ENCODE peak calls at places on chromosomes 5 and 9, in eight cellular contexts. One of them, this sample, is unnamed.

GRCh38 chr9:130741831-130742449 is 48.4 kb downstream of the EXOSC2 start:
- DNase-seq in neural progenitor cell: no peak
- DNase-seq in mammary epithelial cell: peak; percentile 69
- DNase-seq in MM.1S: no peak
- DNase-seq in fibroblast of lung: peak; percentile 47
- DNase-seq in tibial nerve: no peak
- DNase-seq in pancreas: no peak
- DNase-seq in CD8-positive, alpha-beta T cell: no peak
- DNase-seq in this sample: no peak

GRCh38 chr9:114899461-114899860 is 30.9 kb downstream of the TNFSF8 start:
- DNase-seq in MM.1S: no peak
- DNase-seq in fibroblast of lung: no peak
- DNase-seq in pancreas: no peak
- DNase-seq in tibial nerve: no peak
- DNase-seq in CD8-positive, alpha-beta T cell: no peak
- DNase-seq in mammary epithelial cell: no peak
- DNase-seq in neural progenitor cell: no peak
- DNase-seq in this sample: no peak

GRCh38 chr5:159010611-159011497 is 88.9 kb downstream of the EBF1 start:
- DNase-seq in mammary epithelial cell: no peak
- DNase-seq in pancreas: no peak
- DNase-seq in MM.1S: peak; percentile 49
- DNase-seq in CD8-positive, alpha-beta T cell: no peak
- DNase-seq in fibroblast of lung: peak; percentile 43
- DNase-seq in neural progenitor cell: no peak
- DNase-seq in tibial nerve: no peak
- DNase-seq in this sample: no peak

GRCh38 chr5:85476617-85477016 is 1091.9 kb upstream of the EDIL3 start:
- DNase-seq in MM.1S: no peak
- DNase-seq in pancreas: no peak
- DNase-seq in neural progenitor cell: no peak
- DNase-seq in tibial nerve: no peak
- DNase-seq in mammary epithelial cell: no peak
- DNase-seq in fibroblast of lung: no peak
- DNase-seq in CD8-positive, alpha-beta T cell: no peak
- DNase-seq in this sample: no peak

GRCh38 chr5:170482511-170482910 is 21.3 kb upstream of the KCNIP1 start:
- DNase-seq in CD8-positive, alpha-beta T cell: no peak
- DNase-seq in tibial nerve: no peak
- DNase-seq in fibroblast of lung: no peak
- DNase-seq in neural progenitor cell: no peak
- DNase-seq in MM.1S: no peak
- DNase-seq in mammary epithelial cell: no peak
- DNase-seq in pancreas: no peak
- DNase-seq in this sample: no peak

GRCh38 chr9:137317021-137317978 is 15.2 kb upstream of the NRARP start:
- DNase-seq in fibroblast of lung: no peak
- DNase-seq in pancreas: peak; percentile 28
- DNase-seq in neural progenitor cell: peak; percentile 9
- DNase-seq in MM.1S: no peak
- DNase-seq in CD8-positive, alpha-beta T cell: no peak
- DNase-seq in mammary epithelial cell: no peak
- DNase-seq in tibial nerve: no peak
- DNase-seq in this sample: no peak

GRCh38 chr9:70789086-70789485 is 332.3 kb downstream of the TRPM3 start:
- DNase-seq in fibroblast of lung: no peak
- DNase-seq in MM.1S: no peak
- DNase-seq in CD8-positive, alpha-beta T cell: no peak
- DNase-seq in tibial nerve: no peak
- DNase-seq in neural progenitor cell: no peak
- DNase-seq in mammary epithelial cell: no peak
- DNase-seq in pancreas: no peak
- DNase-seq in this sample: no peak

GRCh38 chr5:35159370-35159742 is 70.9 kb downstream of the PRLR start:
- DNase-seq in fibroblast of lung: peak; percentile 4
- DNase-seq in tibial nerve: no peak
- DNase-seq in mammary epithelial cell: no peak
- DNase-seq in pancreas: peak; percentile 38
- DNase-seq in MM.1S: no peak
- DNase-seq in neural progenitor cell: peak; percentile 19
- DNase-seq in CD8-positive, alpha-beta T cell: no peak
- DNase-seq in this sample: no peak

GRCh38 chr9:95143591-95144561 is 173.6 kb downstream of the FANCC start:
- DNase-seq in mammary epithelial cell: no peak
- DNase-seq in MM.1S: no peak
- DNase-seq in pancreas: peak; percentile 47
- DNase-seq in neural progenitor cell: no peak
- DNase-seq in fibroblast of lung: peak; percentile 100
- DNase-seq in tibial nerve: peak; percentile 98
- DNase-seq in CD8-positive, alpha-beta T cell: no peak
- DNase-seq in this sample: peak; percentile 95

GRCh38 chr5:151158287-151158661 is 695 bp upstream of the ANXA6 start:
- DNase-seq in mammary epithelial cell: no peak
- DNase-seq in MM.1S: no peak
- DNase-seq in neural progenitor cell: peak; percentile 28
- DNase-seq in CD8-positive, alpha-beta T cell: no peak
- DNase-seq in tibial nerve: no peak
- DNase-seq in pancreas: no peak
- DNase-seq in fibroblast of lung: no peak
- DNase-seq in this sample: peak; percentile 46

GRCh38 chr5:81232449-81233079 is 558 bp upstream of the CKMT2 start:
- DNase-seq in CD8-positive, alpha-beta T cell: no peak
- DNase-seq in fibroblast of lung: peak; percentile 65
- DNase-seq in MM.1S: no peak
- DNase-seq in mammary epithelial cell: no peak
- DNase-seq in tibial nerve: peak; percentile 24
- DNase-seq in pancreas: peak; percentile 26
- DNase-seq in neural progenitor cell: no peak
- DNase-seq in this sample: peak; percentile 66

GRCh38 chr9:82531795-82532194 is 531.1 kb downstream of the RASEF start:
- DNase-seq in MM.1S: no peak
- DNase-seq in pancreas: no peak
- DNase-seq in CD8-positive, alpha-beta T cell: no peak
- DNase-seq in mammary epithelial cell: peak; percentile 2
- DNase-seq in neural progenitor cell: no peak
- DNase-seq in fibroblast of lung: no peak
- DNase-seq in tibial nerve: no peak
- DNase-seq in this sample: no peak

GRCh38 chr5:23446436-23446835 is 61.0 kb upstream of the PRDM9 start:
- DNase-seq in pancreas: no peak
- DNase-seq in neural progenitor cell: no peak
- DNase-seq in fibroblast of lung: peak; percentile 89
- DNase-seq in mammary epithelial cell: no peak
- DNase-seq in CD8-positive, alpha-beta T cell: no peak
- DNase-seq in MM.1S: no peak
- DNase-seq in tibial nerve: no peak
- DNase-seq in this sample: no peak

GRCh38 chr5:41067714-41068113 is 3.4 kb downstream of the MROH2B start:
- DNase-seq in pancreas: no peak
- DNase-seq in mammary epithelial cell: no peak
- DNase-seq in MM.1S: no peak
- DNase-seq in tibial nerve: no peak
- DNase-seq in neural progenitor cell: no peak
- DNase-seq in fibroblast of lung: no peak
- DNase-seq in CD8-positive, alpha-beta T cell: no peak
- DNase-seq in this sample: no peak

GRCh38 chr5:50968296-50969206 is 302.1 kb downstream of the PARP8 start:
- DNase-seq in mammary epithelial cell: no peak
- DNase-seq in fibroblast of lung: no peak
- DNase-seq in MM.1S: no peak
- DNase-seq in CD8-positive, alpha-beta T cell: no peak
- DNase-seq in tibial nerve: no peak
- DNase-seq in neural progenitor cell: peak; percentile 92
- DNase-seq in pancreas: no peak
- DNase-seq in this sample: no peak

GRCh38 chr9:72362118-72362531 is 2.9 kb downstream of the ZFAND5 start:
- DNase-seq in pancreas: no peak
- DNase-seq in CD8-positive, alpha-beta T cell: no peak
- DNase-seq in MM.1S: no peak
- DNase-seq in fibroblast of lung: peak; percentile 76
- DNase-seq in mammary epithelial cell: peak; percentile 19
- DNase-seq in neural progenitor cell: no peak
- DNase-seq in tibial nerve: no peak
- DNase-seq in this sample: no peak

GRCh38 chr9:4333231-4333740 is 33.4 kb upstream of the GLIS3 start:
- DNase-seq in mammary epithelial cell: no peak
- DNase-seq in pancreas: no peak
- DNase-seq in tibial nerve: no peak
- DNase-seq in neural progenitor cell: no peak
- DNase-seq in MM.1S: no peak
- DNase-seq in CD8-positive, alpha-beta T cell: no peak
- DNase-seq in fibroblast of lung: peak; percentile 40
- DNase-seq in this sample: no peak

GRCh38 chr9:4328723-4329122 is 28.9 kb upstream of the GLIS3 start:
- DNase-seq in MM.1S: no peak
- DNase-seq in fibroblast of lung: no peak
- DNase-seq in pancreas: no peak
- DNase-seq in CD8-positive, alpha-beta T cell: no peak
- DNase-seq in neural progenitor cell: no peak
- DNase-seq in mammary epithelial cell: peak; percentile 45
- DNase-seq in tibial nerve: no peak
- DNase-seq in this sample: no peak

GRCh38 chr9:4324513-4324912 is 24.6 kb upstream of the GLIS3 start:
- DNase-seq in tibial nerve: no peak
- DNase-seq in CD8-positive, alpha-beta T cell: no peak
- DNase-seq in neural progenitor cell: no peak
- DNase-seq in MM.1S: no peak
- DNase-seq in pancreas: no peak
- DNase-seq in mammary epithelial cell: no peak
- DNase-seq in fibroblast of lung: peak; percentile 89
- DNase-seq in this sample: peak; percentile 36

GRCh38 chr9:4325113-4325512 is 25.2 kb upstream of the GLIS3 start:
- DNase-seq in mammary epithelial cell: no peak
- DNase-seq in fibroblast of lung: no peak
- DNase-seq in CD8-positive, alpha-beta T cell: no peak
- DNase-seq in tibial nerve: no peak
- DNase-seq in neural progenitor cell: no peak
- DNase-seq in MM.1S: no peak
- DNase-seq in pancreas: no peak
- DNase-seq in this sample: no peak

DNA sequence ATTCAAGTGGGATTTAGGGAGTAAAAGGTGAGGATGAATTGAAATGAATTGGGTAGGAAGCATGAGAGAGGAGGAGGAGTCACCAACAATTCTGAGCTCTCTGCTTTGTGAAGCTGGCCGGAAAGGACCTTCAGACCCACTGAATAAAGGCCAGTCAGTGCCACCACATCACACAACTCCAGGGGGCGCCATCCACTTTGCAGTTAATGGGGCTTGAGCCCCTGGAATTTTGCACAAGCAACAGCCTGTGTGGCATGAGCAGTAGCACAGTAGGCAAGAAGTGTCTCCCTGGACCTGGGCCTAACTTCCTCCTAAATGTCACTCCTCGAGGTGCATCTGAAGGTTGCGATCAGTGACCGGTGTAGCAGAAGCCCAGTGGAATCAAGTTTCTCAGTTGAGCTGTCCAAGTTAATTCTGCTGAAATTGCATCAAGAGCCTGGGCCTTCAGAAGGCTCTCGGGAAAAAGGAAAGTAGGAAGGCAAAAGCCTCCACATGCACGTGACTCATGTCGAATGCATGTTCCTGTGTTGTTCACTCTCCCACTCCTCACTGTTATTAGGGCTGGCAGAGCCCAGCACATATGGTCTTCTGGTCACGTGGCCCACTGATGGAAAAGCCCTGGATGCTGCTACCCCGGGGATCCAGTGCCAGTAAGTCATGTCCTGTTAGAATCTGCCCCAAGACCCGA is 27.8 kb upstream of the GLIS3 start:
- DNase-seq in tibial nerve: no peak
- DNase-seq in CD8-positive, alpha-beta T cell: no peak
- DNase-seq in fibroblast of lung: peak; percentile 59
- DNase-seq in MM.1S: no peak
- DNase-seq in pancreas: no peak
- DNase-seq in mammary epithelial cell: peak; percentile 18
- DNase-seq in neural progenitor cell: peak; percentile 20
- DNase-seq in this sample: no peak
- H3K27ac ChIP-seq in tibial nerve: no peak overlapping the region
- H3K27ac ChIP-seq in CD8-positive, alpha-beta T cell: no peak overlapping the region
- H3K27ac ChIP-seq in fibroblast of lung: no peak overlapping the region
- H3K27ac ChIP-seq in MM.1S: no peak overlapping the region
- H3K27ac ChIP-seq in pancreas: no peak overlapping the region
- H3K27ac ChIP-seq in mammary epithelial cell: no peak overlapping the region
- H3K27ac ChIP-seq in neural progenitor cell: no peak overlapping the region
- H3K27ac ChIP-seq in this sample: no peak overlapping the region

GRCh38 chr9:116073826-116074225 is 79.8 kb upstream of the PAPPA start:
- DNase-seq in pancreas: no peak
- DNase-seq in neural progenitor cell: no peak
- DNase-seq in CD8-positive, alpha-beta T cell: no peak
- DNase-seq in tibial nerve: no peak
- DNase-seq in fibroblast of lung: peak; percentile 79
- DNase-seq in MM.1S: no peak
- DNase-seq in mammary epithelial cell: peak; percentile 96
- DNase-seq in this sample: peak; percentile 25
- H3K4me1 ChIP-seq in pancreas: no peaks in the 10 kb centered on the region
- H3K4me1 ChIP-seq in neural progenitor cell: no peaks in the 10 kb centered on the region
- H3K4me1 ChIP-seq in CD8-positive, alpha-beta T cell: no peaks in the 10 kb centered on the region
- H3K4me1 ChIP-seq in tibial nerve: no peaks in the 10 kb centered on the region
- H3K4me1 ChIP-seq in fibroblast of lung: peaks cover 10% of the 10 kb centered on the region
- H3K4me1 ChIP-seq in MM.1S: no peaks in the 10 kb centered on the region
- H3K4me1 ChIP-seq in mammary epithelial cell: peaks cover 26% of the 10 kb centered on the region
- H3K4me1 ChIP-seq in this sample: no peaks in the 10 kb centered on the region

DNA sequence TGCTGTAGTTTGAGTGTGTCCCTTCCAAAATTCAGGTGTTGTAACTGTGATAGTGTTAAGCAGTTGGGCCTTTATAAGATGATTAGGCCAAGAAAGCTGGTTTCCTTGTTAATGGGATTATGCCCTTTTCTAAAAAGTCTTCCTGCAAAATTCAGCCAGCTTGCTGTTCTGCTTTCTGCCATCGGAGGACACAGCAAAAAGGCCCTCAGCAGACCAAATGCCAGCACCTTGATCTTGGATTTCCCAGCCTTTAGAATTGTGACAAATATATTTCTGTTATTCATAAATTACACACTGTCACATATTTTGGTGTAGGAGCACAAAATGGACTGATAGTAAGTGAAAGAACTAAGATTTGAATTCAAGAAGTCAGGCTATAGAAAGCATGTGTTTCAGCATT is 203.2 kb downstream of the IZUMO3 start:
- DNase-seq in fibroblast of lung: no peak
- DNase-seq in MM.1S: no peak
- DNase-seq in mammary epithelial cell: no peak
- DNase-seq in CD8-positive, alpha-beta T cell: no peak
- DNase-seq in neural progenitor cell: no peak
- DNase-seq in tibial nerve: no peak
- DNase-seq in pancreas: no peak
- DNase-seq in this sample: no peak
- TF ChIP-seq CTCF in fibroblast of lung: no peak
- TF ChIP-seq CTCF in MM.1S: no peak
- TF ChIP-seq CTCF in mammary epithelial cell: no peak
- TF ChIP-seq CTCF in CD8-positive, alpha-beta T cell: no peak
- TF ChIP-seq CTCF in neural progenitor cell: no peak
- TF ChIP-seq CTCF in tibial nerve: no peak
- TF ChIP-seq CTCF in pancreas: no peak
- TF ChIP-seq CTCF in this sample: no peak

DNA sequence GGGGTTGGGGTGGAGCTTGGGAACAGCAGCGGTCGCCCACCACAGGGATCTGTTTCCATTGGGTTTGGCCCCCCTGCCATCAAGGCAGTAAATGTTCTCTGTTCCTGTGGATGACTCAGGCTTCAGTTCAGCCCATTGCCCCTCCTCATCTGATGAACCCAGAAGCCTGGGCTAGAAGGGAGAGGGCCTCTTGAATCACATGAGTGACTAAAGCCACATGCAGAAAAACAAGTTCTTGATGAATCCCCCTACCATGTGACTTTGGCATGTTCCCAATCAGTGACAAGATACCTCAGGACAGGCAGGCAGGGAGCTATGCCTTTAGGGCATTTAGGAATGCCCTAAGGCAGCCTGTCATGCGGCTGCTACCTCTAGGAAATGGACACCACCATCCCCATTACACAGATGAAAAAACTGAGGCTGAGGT is 2.5 kb downstream of the SH3PXD2B start:
- DNase-seq in tibial nerve: peak; percentile 53
- DNase-seq in CD8-positive, alpha-beta T cell: no peak
- DNase-seq in neural progenitor cell: no peak
- DNase-seq in MM.1S: no peak
- DNase-seq in mammary epithelial cell: peak; percentile 74
- DNase-seq in fibroblast of lung: peak; percentile 86
- DNase-seq in pancreas: no peak
- DNase-seq in this sample: peak; percentile 77
- H3K27ac ChIP-seq in tibial nerve: peak overlapping the region; percentile 97
- H3K27ac ChIP-seq in CD8-positive, alpha-beta T cell: no peak overlapping the region
- H3K27ac ChIP-seq in neural progenitor cell: no peak overlapping the region
- H3K27ac ChIP-seq in MM.1S: no peak overlapping the region
- H3K27ac ChIP-seq in mammary epithelial cell: no peak overlapping the region
- H3K27ac ChIP-seq in fibroblast of lung: no peak overlapping the region
- H3K27ac ChIP-seq in pancreas: no peak overlapping the region
- H3K27ac ChIP-seq in this sample: peak overlapping the region; percentile 95

This sample was measured in uterus.